ENCODE peak calls at places on chromosome 6, in six cellular contexts. L is left ventricle myocardium inferior, B is breast epithelium, V is heart right ventricle, U is fibroblast of mammary gland, T is HL-60. H is an unnamed sample.

GRCh38 chr6:8672882-8673281 is 237.5 kb upstream of the SLC35B3 start:
- DNase-seq in L (no peak), B (no peak), V (no peak), U (no peak), T (no peak), H (no peak)

GRCh38 chr6:16876201-16876600 is 114.9 kb upstream of the ATXN1 start:
- DNase-seq in L (no peak), B (no peak), V (no peak), U (no peak), T (no peak), H (no peak)

GRCh38 chr6:56851541-56852248 is 103.2 kb upstream of the BEND6 start:
- DNase-seq in L (no peak), B (peak), V (peak), U (peak), T (no peak), H (peak)

GRCh38 chr6:95387845-95388244 is 189.5 kb upstream of the MANEA start:
- DNase-seq in L (no peak), B (no peak), V (no peak), U (no peak), T (no peak), H (no peak)

GRCh38 chr6:135419162-135419561 is 78.4 kb downstream of the AHI1 start:
- DNase-seq in L (no peak), B (no peak), V (no peak), U (peak), T (no peak), H (peak)

GRCh38 chr6:105902401-105903031 is 183.6 kb upstream of the PRDM1 start:
- DNase-seq in L (no peak), B (no peak), V (no peak), U (peak), T (no peak), H (no peak)

GRCh38 chr6:87210979-87211378 is 55.6 kb downstream of the ZNF292 start:
- DNase-seq in L (no peak), B (no peak), V (no peak), U (no peak), T (no peak), H (no peak)

GRCh38 chr6:41502607-41503434 is 43.4 kb upstream of the FOXP4 start:
- DNase-seq in L (peak), B (peak), V (peak), U (no peak), T (no peak), H (no peak)

GRCh38 chr6:19438566-19439353 is 398.4 kb upstream of the ID4 start:
- DNase-seq in L (no peak), B (no peak), V (no peak), U (no peak), T (no peak), H (no peak)

GRCh38 chr6:139327038-139327437 is 35.2 kb upstream of the TXLNB start:
- DNase-seq in L (no peak), B (no peak), V (no peak), U (no peak), T (no peak), H (no peak)

GRCh38 chr6:108156180-108156937 is 9.5 kb upstream of the NR2E1 start:
- DNase-seq in L (no peak), B (no peak), V (no peak), U (no peak), T (no peak), H (no peak)

GRCh38 chr6:139369568-139370046 is 4.8 kb downstream of the CITED2 start:
- DNase-seq in L (no peak), B (no peak), V (no peak), U (peak), T (no peak), H (peak)

GRCh38 chr6:37024665-37025337 is 19.3 kb downstream of the FGD2 start:
- DNase-seq in L (no peak), B (peak), V (no peak), U (no peak), T (no peak), H (no peak)

GRCh38 chr6:14396826-14397517 is 279.4 kb downstream of the CD83 start:
- DNase-seq in L (no peak), B (no peak), V (no peak), U (peak), T (no peak), H (no peak)

GRCh38 chr6:72084992-72085569 is 198.7 kb downstream of the RIMS1 start:
- DNase-seq in L (no peak), B (no peak), V (no peak), U (peak), T (no peak), H (peak)

GRCh38 chr6:106658469-106658868 is 29.1 kb downstream of the QRSL1 start:
- DNase-seq in L (no peak), B (no peak), V (no peak), U (peak), T (no peak), H (peak)

GRCh38 chr6:27608916-27609883 is 136.3 kb upstream of the ZNF184 start:
- DNase-seq in L (no peak), B (no peak), V (no peak), U (peak), T (no peak), H (peak)

GRCh38 chr6:36301781-36302180 is 31.9 kb downstream of the PNPLA1 start:
- DNase-seq in L (no peak), B (no peak), V (no peak), U (no peak), T (no peak), H (no peak)

GRCh38 chr6:157760589-157761330 is 62.3 kb upstream of the SNX9 start:
- DNase-seq in L (no peak), B (no peak), V (no peak), U (peak), T (no peak), H (peak)

GRCh38 chr6:75481936-75482593 is 11.5 kb downstream of the FILIP1 start:
- DNase-seq in L (no peak), B (no peak), V (no peak), U (peak), T (no peak), H (peak)

GRCh38 chr6:54879188-54879985 is 32.8 kb downstream of the FAM83B start:
- DNase-seq in L (no peak), B (no peak), V (no peak), U (no peak), T (no peak), H (no peak)

GRCh38 chr6:14439419-14439818 is 321.8 kb downstream of the CD83 start:
- DNase-seq in L (no peak), B (no peak), V (no peak), U (no peak), T (no peak), H (no peak)

GRCh38 chr6:30712441-30712840 is 4.6 kb downstream of the MDC1 start:
- DNase-seq in L (no peak), B (no peak), V (no peak), U (no peak), T (no peak), H (no peak)

GRCh38 chr6:142242269-142242668 is 59.5 kb upstream of the ADGRG6 start:
- DNase-seq in L (no peak), B (no peak), V (no peak), U (no peak), T (no peak), H (peak)

DNA sequence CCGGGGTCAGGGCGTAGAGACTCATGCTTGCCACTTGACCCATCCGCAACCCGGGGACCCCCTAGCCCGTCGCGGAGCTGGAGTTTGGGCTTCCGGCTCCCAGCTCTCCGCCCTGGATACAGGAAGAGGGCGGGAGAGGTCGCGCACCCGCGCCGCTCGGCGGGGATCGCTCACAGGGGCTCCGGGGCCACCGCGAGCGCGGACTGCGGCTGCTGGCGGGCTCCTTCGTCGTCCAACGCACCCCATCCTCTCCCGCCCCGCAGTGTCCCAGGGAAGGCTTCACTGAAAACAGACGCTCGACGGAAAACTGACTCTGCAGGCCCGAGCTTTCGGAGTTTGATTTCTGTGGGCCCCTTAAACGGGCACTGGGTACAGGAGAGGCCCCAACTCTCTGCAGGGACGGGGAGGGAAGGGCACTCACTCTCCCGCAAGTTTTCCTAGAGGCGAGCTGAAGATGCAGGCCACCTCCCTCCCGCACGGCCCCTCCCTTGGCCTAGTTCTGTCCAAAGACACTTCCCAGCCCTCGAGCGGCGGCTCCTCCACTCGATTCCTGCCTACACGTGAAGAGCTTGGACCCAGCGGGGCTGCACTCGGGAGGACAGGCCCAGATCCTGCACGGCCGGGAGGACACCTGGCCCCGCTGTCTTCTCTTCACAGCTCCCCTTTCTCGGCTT is 5.3 kb downstream of the OLIG3 start:
- DNase-seq in L (no peak), B (no peak), V (no peak), U (no peak), T (no peak), H (no peak)
- H3K4me3 ChIP-seq in L (peak), B (peak), V (no peak), U (no peak), T (peak), H (no peak)

GRCh38 chr6:130313206-130313605 is 52.6 kb upstream of the TMEM200A start:
- DNase-seq in L (no peak), B (no peak), V (no peak), U (no peak), T (no peak), H (no peak)
- TF ChIP-seq CTCF in L (no peak), B (no peak), V (no peak), U (no peak), T (no peak), H (peak)

DNA sequence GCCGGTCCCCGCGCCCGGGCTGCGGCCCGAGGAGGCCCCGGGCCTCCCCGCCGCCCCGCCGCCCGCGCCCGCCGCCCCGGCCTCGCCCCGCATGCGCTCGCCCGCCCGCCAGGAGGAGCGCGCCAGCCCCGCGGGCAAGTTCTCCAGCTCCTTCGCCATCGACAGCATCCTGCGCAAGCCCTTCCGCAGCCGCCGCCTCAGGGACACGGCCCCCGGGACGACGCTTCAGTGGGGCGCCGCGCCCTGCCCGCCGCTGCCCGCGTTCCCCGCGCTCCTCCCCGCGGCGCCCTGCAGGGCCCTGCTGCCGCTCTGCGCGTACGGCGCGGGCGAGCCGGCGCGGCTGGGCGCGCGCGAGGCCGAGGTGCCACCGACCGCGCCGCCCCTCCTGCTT is 1.5 kb downstream of the FOXQ1 start:
- DNase-seq in L (no peak), B (no peak), V (no peak), U (no peak), T (no peak), H (no peak)
- H3K4me3 ChIP-seq in L (no peak), B (peak), V (no peak), U (no peak), T (no peak), H (no peak)

GRCh38 chr6:31729979-31730630 is 1.0 kb upstream of the DDAH2 start:
- DNase-seq in L (peak), B (peak), V (peak), U (peak), T (peak), H (peak)
- TF ChIP-seq CTCF in L (no peak), B (no peak), V (no peak), U (no peak), T (no peak), H (no peak)

DNA sequence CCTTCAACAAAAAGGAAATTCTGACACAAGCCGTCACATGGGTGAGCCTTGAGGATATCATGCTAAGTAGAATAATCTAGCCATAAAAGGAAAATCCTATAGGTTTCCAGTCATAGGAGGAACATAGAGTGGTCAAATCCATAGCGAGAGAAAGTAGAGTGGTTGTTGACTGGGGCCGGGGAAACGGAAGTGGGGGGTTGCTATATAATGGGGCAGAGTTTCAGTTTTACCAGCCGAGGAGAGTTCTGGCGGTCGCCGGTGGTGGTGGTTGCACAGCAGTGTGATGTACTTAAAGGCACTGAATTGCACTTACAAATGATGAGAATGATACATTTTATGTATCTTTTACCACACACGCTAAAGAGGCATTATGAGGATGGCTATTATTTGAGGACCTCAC is 4.9 kb downstream of the GPR31 start:
- DNase-seq in L (no peak), B (no peak), V (no peak), U (no peak), T (no peak), H (no peak)
- H3K4me3 ChIP-seq in L (no peak), B (no peak), V (no peak), U (no peak), T (no peak), H (no peak)

DNA sequence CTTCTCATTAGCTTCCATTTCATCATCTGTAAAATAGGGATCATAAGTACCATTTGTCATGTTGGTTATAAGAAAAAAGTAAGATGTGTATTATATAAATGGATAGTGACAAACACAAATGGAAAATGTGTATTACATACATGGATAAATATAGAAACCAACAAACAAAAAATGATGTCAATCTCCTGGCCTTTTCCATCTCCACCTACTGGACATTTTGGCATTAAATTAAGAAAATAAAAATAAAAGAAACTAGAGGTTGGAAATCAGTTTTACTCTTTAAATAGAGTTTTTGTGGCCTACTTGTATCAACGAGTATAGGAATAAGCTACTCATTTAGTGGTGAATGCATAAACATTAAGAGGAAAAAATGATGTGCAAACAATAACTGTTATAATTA is 67.5 kb upstream of the THEMIS start:
- DNase-seq in L (no peak), B (no peak), V (no peak), U (no peak), T (no peak), H (no peak)
- TF ChIP-seq CTCF in L (no peak), B (no peak), V (no peak), U (no peak), T (no peak), H (peak)

DNA sequence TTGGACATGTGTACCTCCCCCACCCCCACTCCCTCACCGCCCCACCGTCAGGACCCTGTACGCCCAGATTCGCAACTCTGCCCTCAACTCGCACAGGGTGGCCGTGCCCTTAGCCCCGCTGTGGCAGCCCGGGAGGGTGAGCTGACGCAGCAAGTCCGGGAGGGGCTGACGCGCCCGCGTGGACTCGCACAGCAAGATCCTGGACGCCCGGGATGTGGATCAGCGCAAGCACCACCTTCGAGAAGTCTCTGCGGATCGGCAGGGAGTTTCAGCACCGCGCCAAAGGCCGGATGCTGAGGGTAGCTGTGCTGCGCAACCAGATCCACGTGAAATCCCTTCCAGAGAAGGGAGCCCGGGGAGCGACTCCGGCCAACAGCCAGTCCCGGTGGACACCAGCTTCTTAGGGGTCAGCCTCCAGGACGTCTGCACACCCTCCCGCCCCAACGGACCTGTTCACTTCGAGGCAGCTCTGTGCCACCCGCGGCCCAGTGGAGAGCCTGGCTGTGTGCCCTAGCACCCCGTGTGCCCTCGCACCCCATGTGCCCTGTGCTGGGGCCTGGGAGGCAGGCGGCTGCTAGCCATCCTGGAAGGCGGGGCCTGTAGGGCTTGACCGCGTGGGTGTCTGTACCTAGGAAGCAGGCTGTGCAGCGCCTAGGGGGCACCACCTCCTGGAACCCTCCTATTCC is 6.7 kb upstream of the GJA10 start:
- DNase-seq in L (no peak), B (no peak), V (no peak), U (peak), T (peak), H (peak)
- H3K4me3 ChIP-seq in L (no peak), B (peak), V (no peak), U (no peak), T (no peak), H (no peak)

GRCh38 chr6:33028220-33028849 is 18.9 kb upstream of the HLA-DOA start:
- DNase-seq in L (no peak), B (no peak), V (no peak), U (no peak), T (no peak), H (no peak)

GRCh38 chr6:33034554-33034953 is 25.2 kb upstream of the HLA-DOA start:
- DNase-seq in L (no peak), B (no peak), V (no peak), U (no peak), T (no peak), H (no peak)

GRCh38 chr6:33030245-33030644 is 20.9 kb upstream of the HLA-DOA start:
- DNase-seq in L (no peak), B (no peak), V (no peak), U (no peak), T (no peak), H (no peak)

DNA sequence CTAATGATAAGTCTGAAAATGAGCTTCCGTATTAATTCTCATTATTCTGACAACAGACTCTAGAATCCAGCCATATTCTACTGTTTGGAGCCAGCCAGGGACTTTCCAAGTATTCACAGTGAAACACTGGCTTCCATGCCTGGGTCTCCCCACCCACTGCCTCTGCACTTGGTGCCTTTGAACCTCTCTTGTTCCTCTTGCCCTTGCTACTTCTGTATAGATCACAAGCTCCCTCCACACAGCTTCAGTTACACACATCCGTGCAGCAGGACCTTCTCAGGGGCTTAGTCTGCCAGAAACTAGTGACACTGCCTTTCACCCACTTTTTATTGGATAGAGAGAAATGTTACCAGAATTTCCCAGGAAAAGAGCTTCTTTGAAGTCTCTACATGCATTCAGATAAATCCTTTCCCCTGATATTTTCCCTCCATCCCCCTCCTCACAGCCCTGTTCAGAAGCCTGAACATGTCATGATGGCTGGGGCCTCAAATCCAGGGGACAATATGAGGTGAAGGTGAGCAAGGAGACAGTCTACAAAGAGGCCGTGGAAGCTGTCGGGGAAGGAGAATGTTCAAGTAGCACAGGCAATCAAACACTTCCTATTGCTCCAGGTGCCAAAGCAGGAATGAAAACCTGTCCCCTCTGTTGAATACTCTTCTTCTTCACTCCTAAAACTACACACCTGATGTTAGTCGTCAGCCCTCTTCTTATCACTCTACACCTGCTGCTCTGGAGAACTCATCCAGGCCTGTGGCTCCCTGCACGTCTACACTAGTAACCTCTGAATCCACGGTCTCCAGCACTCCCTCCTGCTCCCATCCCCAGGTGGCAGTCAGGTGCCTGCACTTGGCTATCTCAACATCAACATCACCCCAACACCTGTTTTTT is 20.1 kb upstream of the HLA-DOA start:
- DNase-seq in L (no peak), B (no peak), V (peak), U (peak), T (no peak), H (peak)
- TF ChIP-seq CTCF in L (no peak), B (no peak), V (no peak), U (no peak), T (no peak), H (no peak)

GRCh38 chr6:837380-837779 is 144.4 kb upstream of the EXOC2 start:
- DNase-seq in L (no peak), B (no peak), V (no peak), U (no peak), T (no peak), H (no peak)
- H3K4me3 ChIP-seq in L (no peak), B (no peak), V (no peak), U (no peak), T (no peak), H (no peak)